ENCODE peak calls at places on chromosome 22, in eight cellular contexts. One of them, this sample, is unnamed.
A peak's percentile ranks its signal among the peaks of the same experiment; 100 is the strongest.

GRCh38 chr22:48368975-48369525 is 1458.6 kb downstream of the BRD1 start:
- DNase-seq in OCI-LY7: no peak
- DNase-seq in aorta: no peak
- DNase-seq in cardiac muscle cell: no peak
- DNase-seq in bronchial epithelial cell: no peak
- DNase-seq in heart right ventricle: no peak
- DNase-seq in left lung: no peak
- DNase-seq in cardiac fibroblast: no peak
- DNase-seq in this sample: no peak

GRCh38 chr22:20118572-20119020 is 1.6 kb upstream of the TRMT2A start:
- DNase-seq in OCI-LY7: no peak
- DNase-seq in heart right ventricle: no peak
- DNase-seq in cardiac muscle cell: no peak
- DNase-seq in cardiac fibroblast: no peak
- DNase-seq in bronchial epithelial cell: no peak
- DNase-seq in left lung: no peak
- DNase-seq in aorta: peak; percentile 19
- DNase-seq in this sample: no peak

GRCh38 chr22:50627914-50628542 is at the start of gene ARSA:
- DNase-seq in left lung: peak; percentile 90
- DNase-seq in cardiac fibroblast: peak; percentile 82
- DNase-seq in OCI-LY7: peak; percentile 90
- DNase-seq in aorta: peak; percentile 91
- DNase-seq in cardiac muscle cell: peak; percentile 88
- DNase-seq in heart right ventricle: peak; percentile 85
- DNase-seq in bronchial epithelial cell: peak; percentile 60
- DNase-seq in this sample: peak; percentile 88

GRCh38 chr22:19888131-19888746 is 33.6 kb upstream of the GNB1L start:
- DNase-seq in heart right ventricle: no peak
- DNase-seq in OCI-LY7: no peak
- DNase-seq in cardiac fibroblast: no peak
- DNase-seq in aorta: peak; percentile 39
- DNase-seq in cardiac muscle cell: no peak
- DNase-seq in left lung: no peak
- DNase-seq in bronchial epithelial cell: no peak
- DNase-seq in this sample: no peak

GRCh38 chr22:25514436-25514835 is 50.0 kb upstream of the GRK3 start:
- DNase-seq in heart right ventricle: no peak
- DNase-seq in cardiac muscle cell: no peak
- DNase-seq in bronchial epithelial cell: peak; percentile 32
- DNase-seq in left lung: no peak
- DNase-seq in cardiac fibroblast: no peak
- DNase-seq in aorta: no peak
- DNase-seq in OCI-LY7: no peak
- DNase-seq in this sample: no peak

GRCh38 chr22:24408630-24409029 is 18.8 kb upstream of the ADORA2A start:
- DNase-seq in cardiac muscle cell: no peak
- DNase-seq in OCI-LY7: no peak
- DNase-seq in aorta: no peak
- DNase-seq in cardiac fibroblast: no peak
- DNase-seq in bronchial epithelial cell: no peak
- DNase-seq in heart right ventricle: no peak
- DNase-seq in left lung: no peak
- DNase-seq in this sample: no peak

GRCh38 chr22:22666307-22667091 is 22.1 kb downstream of the GGTLC2 start:
- DNase-seq in bronchial epithelial cell: no peak
- DNase-seq in heart right ventricle: no peak
- DNase-seq in aorta: no peak
- DNase-seq in OCI-LY7: peak; percentile 75
- DNase-seq in cardiac muscle cell: peak; percentile 54
- DNase-seq in left lung: peak; percentile 47
- DNase-seq in cardiac fibroblast: peak; percentile 56
- DNase-seq in this sample: peak; percentile 44

GRCh38 chr22:29306830-29307657 is 594 bp downstream of the GAS2L1 start:
- DNase-seq in OCI-LY7: no peak
- DNase-seq in bronchial epithelial cell: peak; percentile 36
- DNase-seq in heart right ventricle: peak; percentile 87
- DNase-seq in aorta: peak; percentile 88
- DNase-seq in left lung: peak; percentile 82
- DNase-seq in cardiac fibroblast: peak; percentile 70
- DNase-seq in cardiac muscle cell: peak; percentile 83
- DNase-seq in this sample: peak; percentile 90

GRCh38 chr22:42670921-42671709 is 21.9 kb upstream of the CYB5R3 start:
- DNase-seq in cardiac fibroblast: peak; percentile 52
- DNase-seq in heart right ventricle: peak; percentile 48
- DNase-seq in cardiac muscle cell: peak; percentile 50
- DNase-seq in aorta: no peak
- DNase-seq in left lung: no peak
- DNase-seq in bronchial epithelial cell: no peak
- DNase-seq in OCI-LY7: no peak
- DNase-seq in this sample: no peak

GRCh38 chr22:23161574-23161973 is 16.3 kb downstream of the RAB36 start:
- DNase-seq in left lung: no peak
- DNase-seq in cardiac muscle cell: no peak
- DNase-seq in cardiac fibroblast: no peak
- DNase-seq in bronchial epithelial cell: no peak
- DNase-seq in heart right ventricle: no peak
- DNase-seq in aorta: no peak
- DNase-seq in OCI-LY7: no peak
- DNase-seq in this sample: no peak

GRCh38 chr22:25478573-25478972 is 85.9 kb upstream of the GRK3 start:
- DNase-seq in cardiac muscle cell: no peak
- DNase-seq in bronchial epithelial cell: no peak
- DNase-seq in aorta: no peak
- DNase-seq in OCI-LY7: no peak
- DNase-seq in heart right ventricle: no peak
- DNase-seq in cardiac fibroblast: no peak
- DNase-seq in left lung: no peak
- DNase-seq in this sample: no peak

GRCh38 chr22:42316988-42317387 is 46.5 kb upstream of the TCF20 start:
- DNase-seq in OCI-LY7: no peak
- DNase-seq in left lung: no peak
- DNase-seq in heart right ventricle: no peak
- DNase-seq in bronchial epithelial cell: peak; percentile 68
- DNase-seq in cardiac fibroblast: peak; percentile 5
- DNase-seq in cardiac muscle cell: peak; percentile 65
- DNase-seq in aorta: no peak
- DNase-seq in this sample: no peak

GRCh38 chr22:20494978-20495860 is at the start of gene KLHL22:
- DNase-seq in OCI-LY7: peak; percentile 35
- DNase-seq in cardiac muscle cell: no peak
- DNase-seq in bronchial epithelial cell: no peak
- DNase-seq in aorta: peak; percentile 60
- DNase-seq in heart right ventricle: peak; percentile 31
- DNase-seq in cardiac fibroblast: peak; percentile 37
- DNase-seq in left lung: peak; percentile 43
- DNase-seq in this sample: no peak

DNA sequence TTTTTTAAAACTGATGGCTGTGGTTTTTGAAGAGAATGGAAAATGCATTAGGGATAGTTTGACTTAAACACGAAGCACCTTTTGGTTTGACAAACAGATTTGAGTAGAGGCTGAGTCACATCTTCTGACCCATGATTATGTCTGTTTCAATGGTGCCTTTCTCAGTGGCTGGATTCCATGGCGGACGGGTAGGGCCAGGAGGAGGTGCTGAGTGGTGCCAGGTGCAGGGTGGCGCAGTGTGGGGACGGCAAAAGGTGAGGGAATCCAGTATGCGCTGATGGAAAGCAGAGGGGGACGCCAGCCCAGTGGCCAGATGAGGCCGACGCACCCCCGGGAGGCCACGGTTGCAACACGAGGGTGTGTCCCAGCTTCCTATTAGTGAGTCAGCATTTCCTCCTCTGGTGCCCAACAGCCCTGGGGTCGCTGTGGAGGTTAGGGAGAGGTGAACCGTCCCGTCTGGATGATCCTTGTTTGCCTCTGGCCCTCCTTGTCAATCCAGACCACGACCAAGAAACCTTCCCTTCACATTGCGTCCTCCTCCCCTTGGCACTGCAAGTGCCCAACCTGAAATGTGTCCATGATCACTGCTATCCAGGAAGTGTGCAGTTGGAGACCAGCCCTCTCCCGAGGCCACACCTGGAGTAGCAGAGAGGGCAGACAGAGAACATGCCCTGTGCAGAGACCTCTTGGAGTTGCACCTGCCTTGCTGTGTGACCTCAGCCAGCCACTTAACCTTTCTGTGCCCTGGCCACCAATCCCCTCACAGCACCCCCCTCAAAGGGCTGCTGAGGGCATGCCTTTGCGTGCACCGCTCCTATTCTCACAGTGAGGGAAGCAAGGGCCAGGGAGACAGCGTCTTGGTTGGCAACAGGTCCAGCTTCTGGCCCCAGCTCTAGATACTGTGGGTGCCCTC is 32.5 kb upstream of the ATXN10 start:
- DNase-seq in cardiac fibroblast: peak; percentile 78
- DNase-seq in aorta: peak; percentile 66
- DNase-seq in bronchial epithelial cell: peak; percentile 83
- DNase-seq in OCI-LY7: no peak
- DNase-seq in heart right ventricle: no peak
- DNase-seq in cardiac muscle cell: peak; percentile 77
- DNase-seq in left lung: peak; percentile 73
- DNase-seq in this sample: no peak
- H3K4me3 ChIP-seq in cardiac fibroblast: peak overlapping the region; percentile 18
- H3K4me3 ChIP-seq in aorta: no peak overlapping the region
- H3K4me3 ChIP-seq in bronchial epithelial cell: peak overlapping the region; percentile 7
- H3K4me3 ChIP-seq in OCI-LY7: no peak overlapping the region
- H3K4me3 ChIP-seq in heart right ventricle: no peak overlapping the region
- H3K4me3 ChIP-seq in cardiac muscle cell: no peak overlapping the region
- H3K4me3 ChIP-seq in left lung: no peak overlapping the region
- H3K4me3 ChIP-seq in this sample: no peak overlapping the region

DNA sequence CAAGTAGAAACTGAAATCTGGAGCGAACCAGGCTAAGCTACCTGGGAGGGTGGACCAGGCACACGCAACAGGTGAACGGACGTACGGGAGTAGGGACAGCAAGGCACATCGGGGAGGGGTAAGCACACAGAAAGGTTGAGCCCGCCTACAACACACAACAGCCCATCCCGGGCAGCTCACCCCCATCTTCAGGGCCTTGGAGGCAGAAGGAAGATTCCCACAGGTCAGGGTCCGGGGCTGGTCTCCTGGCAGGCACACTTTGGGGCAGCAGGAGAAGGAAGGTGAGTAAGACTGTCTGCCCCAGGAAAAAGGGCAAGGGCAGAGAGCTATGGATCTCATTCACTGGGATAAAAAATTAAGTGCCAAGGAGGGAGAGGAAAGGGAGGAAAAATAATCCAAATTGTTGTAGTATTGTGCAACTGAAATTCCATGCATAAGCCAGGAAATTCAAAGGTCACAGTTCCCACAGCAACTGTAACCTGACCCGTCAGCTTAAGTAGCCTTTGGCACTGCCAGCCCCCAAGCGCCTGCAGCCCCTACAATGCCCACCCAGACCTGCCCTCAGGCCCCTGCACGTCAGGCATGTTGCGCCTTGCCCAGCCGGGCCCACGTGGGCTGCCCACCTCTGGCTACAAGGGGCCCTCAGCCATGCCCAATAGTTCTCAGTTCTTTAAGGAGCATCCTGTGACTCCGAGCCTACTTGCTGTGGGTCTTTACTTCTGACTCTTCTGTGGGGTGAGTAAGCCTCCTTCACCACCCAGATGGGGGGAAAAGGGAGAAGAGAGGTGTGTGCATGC is 51.8 kb downstream of the MICAL3 start:
- DNase-seq in OCI-LY7: no peak
- DNase-seq in heart right ventricle: no peak
- DNase-seq in aorta: peak; percentile 61
- DNase-seq in cardiac fibroblast: peak; percentile 80
- DNase-seq in cardiac muscle cell: peak; percentile 92
- DNase-seq in left lung: no peak
- DNase-seq in bronchial epithelial cell: peak; percentile 63
- DNase-seq in this sample: no peak
- H3K4me3 ChIP-seq in OCI-LY7: no peak overlapping the region
- H3K4me3 ChIP-seq in heart right ventricle: no peak overlapping the region
- H3K4me3 ChIP-seq in aorta: no peak overlapping the region
- H3K4me3 ChIP-seq in cardiac fibroblast: no peak overlapping the region
- H3K4me3 ChIP-seq in cardiac muscle cell: no peak overlapping the region
- H3K4me3 ChIP-seq in left lung: no peak overlapping the region
- H3K4me3 ChIP-seq in bronchial epithelial cell: no peak overlapping the region
- H3K4me3 ChIP-seq in this sample: no peak overlapping the region

GRCh38 chr22:45552580-45553332 is 50.1 kb downstream of the FBLN1 start:
- DNase-seq in heart right ventricle: peak; percentile 73
- DNase-seq in aorta: peak; percentile 86
- DNase-seq in cardiac muscle cell: peak; percentile 98
- DNase-seq in OCI-LY7: no peak
- DNase-seq in cardiac fibroblast: peak; percentile 90
- DNase-seq in left lung: peak; percentile 80
- DNase-seq in bronchial epithelial cell: peak; percentile 20
- DNase-seq in this sample: peak; percentile 62

GRCh38 chr22:45554861-45555260 is 52.2 kb downstream of the FBLN1 start:
- DNase-seq in left lung: no peak
- DNase-seq in cardiac fibroblast: no peak
- DNase-seq in bronchial epithelial cell: no peak
- DNase-seq in aorta: peak; percentile 41
- DNase-seq in heart right ventricle: no peak
- DNase-seq in cardiac muscle cell: no peak
- DNase-seq in OCI-LY7: no peak
- DNase-seq in this sample: no peak

GRCh38 chr22:45554040-45554406 is 51.3 kb downstream of the FBLN1 start:
- DNase-seq in cardiac muscle cell: no peak
- DNase-seq in left lung: no peak
- DNase-seq in OCI-LY7: peak; percentile 12
- DNase-seq in cardiac fibroblast: no peak
- DNase-seq in bronchial epithelial cell: no peak
- DNase-seq in aorta: peak; percentile 51
- DNase-seq in heart right ventricle: no peak
- DNase-seq in this sample: peak; percentile 44

GRCh38 chr22:45552017-45552411 is 49.3 kb downstream of the FBLN1 start:
- DNase-seq in cardiac fibroblast: no peak
- DNase-seq in cardiac muscle cell: no peak
- DNase-seq in bronchial epithelial cell: no peak
- DNase-seq in heart right ventricle: no peak
- DNase-seq in left lung: no peak
- DNase-seq in OCI-LY7: no peak
- DNase-seq in aorta: peak; percentile 46
- DNase-seq in this sample: peak; percentile 28

GRCh38 chr22:45553333-45554039 is 50.8 kb downstream of the FBLN1 start:
- DNase-seq in OCI-LY7: peak; percentile 62
- DNase-seq in aorta: peak; percentile 87
- DNase-seq in cardiac muscle cell: peak; percentile 90
- DNase-seq in left lung: peak; percentile 71
- DNase-seq in cardiac fibroblast: peak; percentile 89
- DNase-seq in bronchial epithelial cell: peak; percentile 72
- DNase-seq in heart right ventricle: peak; percentile 78
- DNase-seq in this sample: peak; percentile 85
- H3K4me3 ChIP-seq in OCI-LY7: no peak overlapping the region
- H3K4me3 ChIP-seq in aorta: no peak overlapping the region
- H3K4me3 ChIP-seq in cardiac muscle cell: no peak overlapping the region
- H3K4me3 ChIP-seq in left lung: no peak overlapping the region
- H3K4me3 ChIP-seq in cardiac fibroblast: no peak overlapping the region
- H3K4me3 ChIP-seq in bronchial epithelial cell: no peak overlapping the region
- H3K4me3 ChIP-seq in heart right ventricle: no peak overlapping the region
- H3K4me3 ChIP-seq in this sample: no peak overlapping the region

DNA sequence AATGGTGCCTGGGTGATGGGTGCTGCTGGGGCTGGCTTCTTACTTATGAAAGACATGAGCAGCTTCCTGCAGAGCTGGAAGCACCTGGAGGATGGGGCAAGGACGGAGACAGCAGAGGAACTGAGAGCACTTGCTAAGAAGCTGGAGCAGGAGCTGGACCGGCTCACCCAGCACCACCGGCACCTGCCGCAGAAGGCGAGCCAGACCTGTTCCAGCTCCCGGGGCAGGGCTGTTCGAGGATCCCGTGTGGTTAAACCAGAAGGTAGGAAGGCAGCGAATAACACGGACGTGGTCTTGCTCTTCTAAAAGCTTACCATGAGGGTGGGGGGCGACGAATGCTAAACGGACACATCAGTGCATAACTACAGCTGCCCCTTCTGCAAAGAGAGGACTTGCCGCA is 9.3 kb downstream of the APOL5 start:
- DNase-seq in left lung: no peak
- DNase-seq in cardiac muscle cell: no peak
- DNase-seq in cardiac fibroblast: no peak
- DNase-seq in aorta: no peak
- DNase-seq in OCI-LY7: peak; percentile 75
- DNase-seq in heart right ventricle: no peak
- DNase-seq in bronchial epithelial cell: no peak
- DNase-seq in this sample: no peak
- H3K4me3 ChIP-seq in left lung: no peak overlapping the region
- H3K4me3 ChIP-seq in cardiac muscle cell: no peak overlapping the region
- H3K4me3 ChIP-seq in cardiac fibroblast: no peak overlapping the region
- H3K4me3 ChIP-seq in aorta: no peak overlapping the region
- H3K4me3 ChIP-seq in OCI-LY7: peak overlapping the region; percentile 50
- H3K4me3 ChIP-seq in heart right ventricle: no peak overlapping the region
- H3K4me3 ChIP-seq in bronchial epithelial cell: no peak overlapping the region
- H3K4me3 ChIP-seq in this sample: no peak overlapping the region